ENCODE peak calls at places on chromosomes 1 and 21, in four cellular contexts. T, G, L and X are unnamed samples.

GRCh38 chr21:44905725-44906084 is 15.0 kb downstream of the ITGB2 start:
- DNase-seq in T (no peak), L (no peak), G (no peak), X (no peak)

GRCh38 chr1:119984771-119985170 is 84.7 kb downstream of the NOTCH2 start:
- DNase-seq in L (no peak), G (no peak), T (no peak), X (no peak)

GRCh38 chr1:230834292-230834691 is 34.0 kb downstream of the C1orf198 start:
- DNase-seq in G (no peak), L (no peak), T (no peak), X (no peak)

GRCh38 chr1:56064705-56065104 is 514.7 kb downstream of the PLPP3 start:
- DNase-seq in L (peak), T (no peak), G (peak), X (peak)

GRCh38 chr1:87428351-87428750 is 99.7 kb downstream of the LMO4 start:
- DNase-seq in L (no peak), T (no peak), G (no peak), X (no peak)

GRCh38 chr1:113197662-113198330 is 124.8 kb downstream of the LRIG2 start:
- DNase-seq in G (no peak), T (no peak), L (no peak), X (no peak)

GRCh38 chr21:23398726-23399125 is 2208.6 kb downstream of the MRPL39 start:
- DNase-seq in G (no peak), T (no peak), L (no peak), X (no peak)

GRCh38 chr1:187465441-187465840 is 636.7 kb downstream of the PLA2G4A start:
- DNase-seq in L (no peak), T (no peak), G (no peak), X (no peak)

GRCh38 chr1:82934069-82934468 is 1064.9 kb downstream of the TTLL7 start:
- DNase-seq in G (no peak), L (no peak), T (peak), X (no peak)

GRCh38 chr1:82931051-82931450 is 1067.9 kb downstream of the TTLL7 start:
- DNase-seq in T (no peak), G (no peak), L (no peak), X (no peak)

GRCh38 chr1:82932207-82932606 is 1066.7 kb downstream of the TTLL7 start:
- DNase-seq in T (no peak), G (no peak), L (no peak), X (no peak)

GRCh38 chr1:82927753-82928152 is 1071.2 kb downstream of the TTLL7 start:
- DNase-seq in T (no peak), L (no peak), G (peak), X (peak)

GRCh38 chr1:82932727-82933126 is 1066.2 kb downstream of the TTLL7 start:
- DNase-seq in T (no peak), L (no peak), G (no peak), X (no peak)
- H3K4me3 ChIP-seq in T (no peak), L (no peak), G (no peak), X (no peak)

GRCh38 chr1:19864304-19865160 is 17.7 kb upstream of the OTUD3 start:
- DNase-seq in T (no peak), L (no peak), G (no peak), X (no peak)
- TF ChIP-seq CTCF in T (no peak), L (no peak), G (no peak), X (no peak)

GRCh38 chr21:33682992-33683627 is 40.8 kb downstream of the ITSN1 start:
- DNase-seq in T (peak), L (peak), G (peak), X (peak)
- H3K4me2 ChIP-seq in T (peak), L (peak), G (peak), X (no peak)

DNA sequence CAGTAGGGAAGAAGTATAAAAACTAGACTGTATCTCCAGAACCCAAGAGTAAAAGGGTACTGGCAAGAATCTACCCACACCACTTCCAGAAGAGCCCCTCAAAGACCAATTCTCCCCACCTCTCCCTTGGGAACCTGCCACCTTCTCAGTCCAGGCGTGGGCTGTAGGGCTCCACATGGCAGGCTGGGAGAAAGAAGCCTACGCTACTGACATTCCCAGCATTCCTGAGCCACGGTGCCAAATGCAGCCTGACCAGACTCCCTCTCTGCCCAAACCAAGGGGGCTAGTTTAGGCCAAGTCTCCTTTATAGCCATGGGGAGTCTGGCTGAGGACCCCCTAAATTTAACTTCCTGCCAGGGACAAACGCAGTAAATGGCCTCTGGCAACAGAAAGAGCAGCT is 2.0 kb downstream of the UBE2Q1 start:
- DNase-seq in L (no peak), G (no peak), T (no peak), X (peak)
- H3K4me3 ChIP-seq in L (peak), G (no peak), T (peak), X (peak)

DNA sequence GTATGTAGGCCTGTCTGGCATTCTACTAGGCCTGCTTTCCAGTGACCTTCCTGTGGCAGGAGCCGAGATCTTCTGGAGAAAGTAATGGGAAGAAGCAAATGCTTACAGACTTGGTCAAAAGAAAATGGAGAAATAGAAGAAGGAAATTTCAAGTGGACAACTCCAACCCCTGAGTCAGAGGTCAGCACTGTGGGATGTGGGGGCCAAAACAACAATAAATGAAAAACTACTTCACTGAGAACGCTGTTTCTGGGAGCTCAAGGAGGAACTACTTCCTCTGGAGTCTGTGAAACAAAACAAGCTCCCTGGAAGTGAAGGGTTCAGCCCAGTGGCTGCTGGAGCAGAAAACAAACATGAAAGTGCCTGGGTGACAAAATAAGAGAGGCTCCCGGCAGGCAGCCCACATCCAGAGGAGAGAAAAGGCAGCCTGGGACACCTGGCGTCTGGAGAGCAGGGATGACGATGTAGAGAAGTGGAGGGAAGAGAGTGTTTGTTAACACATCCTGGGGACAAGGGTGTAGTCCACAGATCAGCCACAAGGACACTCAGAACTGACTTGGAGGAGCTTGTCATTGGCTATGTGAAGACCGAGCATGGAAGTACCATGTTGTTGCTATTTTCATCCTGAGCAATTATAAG is 355.2 kb downstream of the SMYD3 start:
- DNase-seq in L (no peak), G (no peak), T (no peak), X (no peak)
- TF ChIP-seq CTCF in L (no peak), G (no peak), T (no peak), X (no peak)

GRCh38 chr1:21654209-21654608 is 14.9 kb downstream of the RAP1GAP start:
- DNase-seq in T (no peak), G (no peak), L (no peak), X (no peak)

GRCh38 chr1:21653744-21654100 is 15.4 kb downstream of the RAP1GAP start:
- DNase-seq in T (no peak), G (no peak), L (no peak), X (no peak)

GRCh38 chr1:21652101-21652936 is 16.8 kb downstream of the RAP1GAP start:
- DNase-seq in L (no peak), G (no peak), T (no peak), X (no peak)

GRCh38 chr1:21651214-21652042 is 17.7 kb downstream of the RAP1GAP start:
- DNase-seq in T (peak), G (peak), L (no peak), X (no peak)

GRCh38 chr1:21652937-21653743 is 16.0 kb downstream of the RAP1GAP start:
- DNase-seq in T (peak), L (no peak), G (no peak), X (no peak)
- H3K4me2 ChIP-seq in T (no peak), L (peak), G (peak), X (no peak)

DNA sequence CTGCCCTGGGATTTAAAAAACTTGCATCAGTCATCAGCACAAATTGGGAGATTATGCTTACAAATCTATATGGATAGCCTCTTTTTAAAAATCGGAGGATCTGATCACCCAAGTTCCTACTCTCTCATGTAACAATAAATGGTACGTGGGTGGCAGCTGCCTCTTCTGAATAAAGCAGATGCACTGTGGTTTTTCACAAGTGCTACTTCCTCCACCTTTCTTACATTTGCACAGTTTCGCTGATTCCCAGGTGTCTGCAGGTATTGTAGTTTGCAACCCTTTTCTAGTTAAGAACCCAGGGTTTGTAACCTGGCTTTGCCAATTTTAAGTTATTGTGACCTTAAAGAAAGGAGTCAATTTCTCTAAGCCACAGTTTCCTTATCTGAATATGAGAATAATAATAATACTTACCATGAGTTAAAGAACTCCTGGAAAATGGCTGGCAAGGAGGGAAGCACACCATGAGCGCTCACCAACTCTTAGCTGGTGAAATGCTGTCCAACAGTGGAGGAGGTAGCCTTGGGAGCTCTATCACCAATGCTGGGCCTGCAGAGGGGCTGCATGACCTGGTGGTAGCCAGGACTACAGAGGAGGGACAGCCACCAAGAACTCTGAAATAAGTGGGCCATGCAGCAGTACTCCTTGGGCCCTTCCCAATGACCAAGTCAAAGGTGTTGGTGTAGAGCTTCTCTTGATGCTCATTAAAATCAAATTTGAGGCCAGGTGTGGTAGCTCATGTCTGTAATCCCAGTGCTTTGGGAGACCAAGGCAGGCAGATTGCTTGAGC is 30.2 kb upstream of the KCNA2 start:
- DNase-seq in T (no peak), G (no peak), L (no peak), X (no peak)
- H3K4me3 ChIP-seq in T (no peak), G (no peak), L (no peak), X (no peak)

DNA sequence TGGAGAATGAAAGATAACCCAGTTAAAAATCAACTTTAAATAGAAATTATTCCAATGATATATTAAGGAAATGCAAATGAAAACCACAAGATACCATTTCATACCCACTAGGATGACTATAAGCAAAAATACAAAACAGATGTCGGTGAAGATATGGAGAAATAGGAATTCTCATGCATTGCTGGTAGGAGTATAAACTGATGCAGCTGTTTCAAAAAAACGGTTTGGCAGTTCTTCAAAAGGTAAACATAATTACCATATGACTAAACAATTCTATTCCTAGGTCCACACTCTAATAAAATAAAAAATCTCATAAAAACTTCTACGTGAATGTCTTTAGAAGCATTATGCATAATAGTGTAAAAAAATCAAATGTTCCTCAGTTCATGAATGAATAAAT is 763.3 kb upstream of the BRINP3 start:
- DNase-seq in T (no peak), G (no peak), L (no peak), X (peak)
- TF ChIP-seq CTCF in T (no peak), G (no peak), L (no peak), X (no peak)

GRCh38 chr1:223189903-223190724 is 47.1 kb upstream of the TLR5 start:
- DNase-seq in G (no peak), L (peak), T (peak), X (peak)

GRCh38 chr1:223188618-223189356 is 45.7 kb upstream of the TLR5 start:
- DNase-seq in G (no peak), T (no peak), L (no peak), X (no peak)

GRCh38 chr1:223195281-223195680 is 52.2 kb upstream of the TLR5 start:
- DNase-seq in T (no peak), L (no peak), G (no peak), X (no peak)

GRCh38 chr1:223186800-223187199 is 43.8 kb upstream of the TLR5 start:
- DNase-seq in L (no peak), T (no peak), G (no peak), X (no peak)

GRCh38 chr1:223189525-223189902 is 46.5 kb upstream of the TLR5 start:
- DNase-seq in G (no peak), L (no peak), T (no peak), X (no peak)
- H3K4me2 ChIP-seq in G (no peak), L (peak), T (peak), X (no peak)